ENCODE peak calls at places on chromosome 1, in four cellular contexts. K is effector CD4-positive, alpha-beta T cell; R is activated CD4-positive, alpha-beta T cell treated with anti-CD3 and anti-CD28 coated beads, Interleukin-2, amount 50 U/mL, for 24 hours; B is stimulated activated CD4-positive, alpha-beta T cell treated with anti-CD3 and anti-CD28 coated beads, Interleukin-2, amount 100 ng/mL, for 24 hours. P is an unnamed sample.

GRCh38 chr1:116134178-116134773 is 23.1 kb downstream of the MAB21L3 start:
- DNase-seq in B (no peak), K (no peak), R (no peak), P (no peak)

GRCh38 chr1:234605983-234606730 is 3.8 kb downstream of the IRF2BP2 start:
- DNase-seq in K (peak), R (peak), B (peak), P (no peak)

GRCh38 chr1:226863446-226863845 is 7.0 kb upstream of the PSEN2 start:
- DNase-seq in B (peak), K (no peak), R (no peak), P (no peak)

GRCh38 chr1:201141418-201141817 is 12.9 kb downstream of the TMEM9 start:
- DNase-seq in B (no peak), R (no peak), K (no peak), P (no peak)

GRCh38 chr1:37274896-37275631 is 199.3 kb upstream of the ZC3H12A start:
- DNase-seq in R (no peak), K (no peak), B (no peak), P (no peak)

GRCh38 chr1:37663426-37664000 is 28.8 kb upstream of the CDCA8 start:
- DNase-seq in R (no peak), K (no peak), B (no peak), P (no peak)

GRCh38 chr1:233020441-233020840 is 70.0 kb downstream of the NTPCR start:
- DNase-seq in B (no peak), K (no peak), R (no peak), P (no peak)

GRCh38 chr1:17441265-17441992 is 2.0 kb upstream of the RCC2 start:
- DNase-seq in K (no peak), R (no peak), B (no peak), P (no peak)

GRCh38 chr1:171566467-171566866 is 55.6 kb upstream of the MYOCOS start:
- DNase-seq in B (no peak), K (no peak), R (no peak), P (no peak)

GRCh38 chr1:207812778-207813512 is 61.1 kb downstream of the CD46 start:
- DNase-seq in K (no peak), B (no peak), R (no peak), P (no peak)

GRCh38 chr1:229007167-229007566 is 263.7 kb upstream of the RAB4A start:
- DNase-seq in R (no peak), B (no peak), K (no peak), P (no peak)

GRCh38 chr1:220044683-220045355 is 1.5 kb downstream of the EPRS1 start:
- DNase-seq in K (no peak), B (no peak), R (no peak), P (no peak)

GRCh38 chr1:32240140-32240951 is 6.7 kb upstream of the FAM167B start:
- DNase-seq in R (no peak), K (peak), B (peak), P (no peak)

GRCh38 chr1:151704246-151704645 is 12.4 kb downstream of the CELF3 start:
- DNase-seq in R (no peak), K (no peak), B (no peak), P (no peak)

GRCh38 chr1:205351984-205352713 is 4.6 kb downstream of the KLHDC8A start:
- DNase-seq in R (no peak), B (no peak), K (no peak), P (no peak)

GRCh38 chr1:18965206-18966173 is 9.0 kb upstream of the IFFO2 start:
- DNase-seq in R (no peak), K (no peak), B (peak), P (no peak)

GRCh38 chr1:96313216-96313615 is 408.4 kb upstream of the PTBP2 start:
- DNase-seq in K (no peak), R (no peak), B (no peak), P (no peak)

GRCh38 chr1:205041998-205042910 is 758 bp upstream of the CNTN2 start:
- DNase-seq in B (no peak), K (no peak), R (no peak), P (no peak)

GRCh38 chr1:229762891-229763290 is 136.8 kb downstream of the URB2 start:
- DNase-seq in K (no peak), B (no peak), R (no peak), P (no peak)

GRCh38 chr1:11061652-11062365 is 2.0 kb upstream of the SRM start:
- DNase-seq in B (no peak), K (no peak), R (no peak), P (no peak)

GRCh38 chr1:210132582-210132981 is 100.0 kb upstream of the SERTAD4 start:
- DNase-seq in B (no peak), R (no peak), K (no peak), P (no peak)

GRCh38 chr1:29719253-29719652 is 482.9 kb downstream of the PTPRU start:
- DNase-seq in R (no peak), B (no peak), K (no peak), P (no peak)

GRCh38 chr1:153505576-153505975 is 30.2 kb downstream of the S100A6 start:
- DNase-seq in B (no peak), R (no peak), K (no peak), P (no peak)

GRCh38 chr1:85451236-85451830 is 13.6 kb downstream of the DDAH1 start:
- DNase-seq in K (no peak), R (no peak), B (no peak), P (no peak)

GRCh38 chr1:54547601-54548388 is at the start of gene ACOT11:
- DNase-seq in K (no peak), B (no peak), R (no peak), P (no peak)

GRCh38 chr1:223556414-223557124 is 108.9 kb downstream of the CAPN8 start:
- DNase-seq in K (no peak), R (no peak), B (peak), P (peak)

GRCh38 chr1:147549526-147549925 is 8.2 kb downstream of the BCL9 start:
- DNase-seq in R (no peak), B (no peak), K (no peak), P (no peak)

P was measured in GM18507.